ENCODE peak calls at places on chromosomes 1 and 21, in five cellular contexts. B is OCI-LY7; J is neuronal stem cell; T is lung; V is CD4-positive, alpha-beta memory T cell. C is an unnamed sample.

GRCh38 chr1:248926401-248927182 is 20.6 kb downstream of the PGBD2 start:
- DNase-seq in B (no peak), J (no peak), T (no peak), V (no peak), C (no peak)

GRCh38 chr1:187396226-187396625 is 567.5 kb downstream of the PLA2G4A start:
- DNase-seq in B (no peak), J (no peak), T (no peak), V (no peak), C (peak; percentile 55)

GRCh38 chr1:167651161-167651693 is 21.2 kb downstream of the RCSD1 start:
- DNase-seq in B (peak; percentile 41), J (no peak), T (no peak), V (no peak), C (no peak)

GRCh38 chr1:64940026-64940425 is 26.3 kb downstream of the JAK1 start:
- DNase-seq in B (no peak), J (no peak), T (no peak), V (no peak), C (no peak)

GRCh38 chr1:54774820-54775498 is 10.6 kb upstream of the PARS2 start:
- DNase-seq in B (peak; percentile 60), J (peak; percentile 31), T (no peak), V (no peak), C (peak; percentile 32)

GRCh38 chr1:53636621-53637171 is 102.3 kb downstream of the GLIS1 start:
- DNase-seq in B (no peak), J (no peak), T (no peak), V (no peak), C (no peak)

GRCh38 chr1:205542367-205542766 is 37.9 kb downstream of the CDK18 start:
- DNase-seq in B (no peak), J (no peak), T (no peak), V (no peak), C (no peak)

GRCh38 chr1:40344597-40344996 is 27.5 kb upstream of the COL9A2 start:
- DNase-seq in B (peak; percentile 45), J (no peak), T (peak; percentile 37), V (no peak), C (peak; percentile 73)

GRCh38 chr1:167936930-167937708 is at the start of gene MPC2:
- DNase-seq in B (peak; percentile 71), J (peak; percentile 65), T (peak; percentile 71), V (peak; percentile 57), C (peak; percentile 83)

GRCh38 chr1:185375583-185375982 is 58.5 kb upstream of the IVNS1ABP start:
- DNase-seq in B (no peak), J (no peak), T (peak; percentile 53), V (no peak), C (no peak)

GRCh38 chr1:153400244-153400643 is 9.4 kb upstream of the S100A8 start:
- DNase-seq in B (no peak), J (no peak), T (no peak), V (no peak), C (peak; percentile 6)

GRCh38 chr1:216095400-216095799 is 327.8 kb downstream of the USH2A start:
- DNase-seq in B (no peak), J (no peak), T (no peak), V (no peak), C (peak; percentile 8)

GRCh38 chr1:64960731-64961130 is 5.6 kb downstream of the JAK1 start:
- DNase-seq in B (peak; percentile 25), J (no peak), T (no peak), V (no peak), C (no peak)

GRCh38 chr1:6262570-6263420 is 1.9 kb upstream of the GPR153 start:
- DNase-seq in B (no peak), J (no peak), T (peak; percentile 38), V (no peak), C (no peak)

GRCh38 chr21:45267390-45267760 is 20.3 kb downstream of the POFUT2 start:
- DNase-seq in B (no peak), J (no peak), T (no peak), V (no peak), C (no peak)

GRCh38 chr1:11524465-11525150 is 45.7 kb downstream of the DISP3 start:
- DNase-seq in B (no peak), J (no peak), T (no peak), V (no peak), C (no peak)

GRCh38 chr1:54370287-54371003 is 35.7 kb downstream of the SSBP3 start:
- DNase-seq in B (peak; percentile 31), J (no peak), T (no peak), V (no peak), C (no peak)

GRCh38 chr21:15445327-15445726 is 284.5 kb upstream of the USP25 start:
- DNase-seq in B (no peak), J (no peak), T (no peak), V (no peak), C (no peak)

GRCh38 chr1:47231314-47232186 is 475 bp downstream of the TAL1 start:
- DNase-seq in B (no peak), J (no peak), T (no peak), V (no peak), C (peak; percentile 70)

GRCh38 chr1:173113015-173113741 is 62.4 kb upstream of the TNFSF18 start:
- DNase-seq in B (no peak), J (no peak), T (no peak), V (no peak), C (no peak)

GRCh38 chr1:106876384-106876783 is 180.1 kb upstream of the PRMT6 start:
- DNase-seq in B (peak; percentile 32), J (no peak), T (no peak), V (no peak), C (peak; percentile 20)

GRCh38 chr1:205376739-205377138 is 20.0 kb upstream of the KLHDC8A start:
- DNase-seq in B (no peak), J (no peak), T (no peak), V (no peak), C (no peak)

GRCh38 chr1:203349166-203349565 is 1.8 kb downstream of the FMOD start:
- DNase-seq in B (no peak), J (no peak), T (no peak), V (no peak), C (no peak)

GRCh38 chr1:235739124-235739523 is 89.5 kb upstream of the GNG4 start:
- DNase-seq in B (no peak), J (no peak), T (no peak), V (no peak), C (no peak)

GRCh38 chr1:7331926-7332535 is 439.1 kb upstream of the VAMP3 start:
- DNase-seq in B (no peak), J (no peak), T (no peak), V (no peak), C (no peak)

GRCh38 chr1:235495539-235495938 is 8.7 kb downstream of the B3GALNT2 start:
- DNase-seq in B (no peak), J (no peak), T (no peak), V (no peak), C (no peak)

GRCh38 chr1:181789395-181789794 is 272.1 kb downstream of the ZNF648 start:
- DNase-seq in B (no peak), J (no peak), T (no peak), V (no peak), C (no peak)

GRCh38 chr21:44294391-44295162 is 5.3 kb upstream of the PFKL start:
- DNase-seq in B (no peak), J (no peak), T (no peak), V (peak; percentile 15), C (peak; percentile 70)

GRCh38 chr1:180057883-180058396 is 96.7 kb upstream of the QSOX1 start:
- DNase-seq in B (no peak), J (no peak), T (no peak), V (no peak), C (no peak)

GRCh38 chr1:211603713-211604112 is 24.8 kb upstream of the SLC30A1 start:
- DNase-seq in B (no peak), J (no peak), T (no peak), V (no peak), C (no peak)

GRCh38 chr1:221637641-221638041 is 104.2 kb downstream of the DUSP10 start:
- DNase-seq in B (no peak), J (no peak), T (no peak), V (no peak), C (peak; percentile 5)

GRCh38 chr1:74343191-74343590 is 108.0 kb downstream of the TNNI3K start:
- DNase-seq in B (no peak), J (no peak), T (no peak), V (no peak), C (no peak)

GRCh38 chr1:234515411-234515810 is 36.4 kb upstream of the TARBP1 start:
- DNase-seq in B (no peak), J (no peak), T (no peak), V (no peak), C (no peak)

GRCh38 chr1:89126234-89126580 is 293 bp upstream of the GBP2 start:
- DNase-seq in B (no peak), J (no peak), T (no peak), V (no peak), C (no peak)
- H3K27ac ChIP-seq in B (no peak overlapping the region), J (no peak overlapping the region), T (no peak overlapping the region), V (peak overlapping the region; percentile 80), C (peak overlapping the region; percentile 20)

GRCh38 chr1:24773618-24774017 is 28.4 kb downstream of the CLIC4 start:
- DNase-seq in B (no peak), J (no peak), T (no peak), V (no peak), C (no peak)

GRCh38 chr1:24778141-24778540 is 32.9 kb downstream of the CLIC4 start:
- DNase-seq in B (no peak), J (no peak), T (no peak), V (no peak), C (no peak)

GRCh38 chr1:24776821-24777220 is 31.6 kb downstream of the CLIC4 start:
- DNase-seq in B (peak; percentile 19), J (no peak), T (no peak), V (no peak), C (no peak)

GRCh38 chr1:24775901-24776300 is 30.7 kb downstream of the CLIC4 start:
- DNase-seq in B (peak; percentile 42), J (no peak), T (no peak), V (no peak), C (no peak)

DNA sequence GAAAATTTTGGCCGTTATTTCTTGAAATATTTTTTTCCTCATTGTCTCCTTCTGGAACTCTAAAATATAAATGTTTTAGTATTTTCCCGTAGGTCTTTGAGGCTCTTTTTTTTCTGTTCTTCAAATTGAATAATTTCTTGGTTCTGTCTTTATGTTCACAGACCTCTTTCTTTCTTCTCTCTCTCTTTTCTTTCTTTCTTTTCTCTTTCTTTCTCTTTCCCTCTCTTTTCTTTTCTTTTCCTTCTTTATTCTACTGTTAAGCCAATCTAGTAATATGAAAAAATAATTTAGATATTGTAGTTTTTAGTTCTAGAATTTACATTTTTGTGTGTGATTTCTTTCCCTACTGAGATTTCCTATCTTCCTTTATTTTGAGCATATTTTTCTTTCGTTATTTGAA is 30.1 kb downstream of the CLIC4 start:
- DNase-seq in B (no peak), J (no peak), T (no peak), V (no peak), C (no peak)
- H3K4me3 ChIP-seq in B (no peak overlapping the region), J (no peak overlapping the region), T (no peak overlapping the region), V (no peak overlapping the region), C (no peak overlapping the region)

DNA sequence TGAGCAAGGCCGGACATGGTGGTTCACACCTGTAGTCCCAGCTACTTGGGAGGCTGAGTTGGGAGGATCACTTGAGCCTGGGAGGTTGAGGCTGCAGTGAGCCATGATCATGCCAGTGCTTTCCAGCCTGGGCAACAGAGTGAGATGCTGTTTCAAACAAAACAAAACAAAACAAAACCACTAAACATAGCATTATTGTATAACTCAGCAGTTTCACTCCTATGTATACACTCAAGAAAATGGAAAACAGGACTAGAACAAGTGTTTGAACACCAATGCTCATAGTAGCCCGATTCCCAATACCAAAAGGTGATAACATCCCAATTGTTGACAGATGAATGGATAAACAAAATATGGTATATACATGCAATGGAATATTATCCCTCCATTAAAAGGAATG is 1.3 kb upstream of the SPATA21 start:
- DNase-seq in B (no peak), J (no peak), T (no peak), V (no peak), C (no peak)
- H3K27ac ChIP-seq in B (no peak overlapping the region), J (no peak overlapping the region), T (no peak overlapping the region), V (no peak overlapping the region), C (no peak overlapping the region)

GRCh38 chr1:226723640-226724532 is 15.2 kb downstream of the ITPKB start:
- DNase-seq in B (peak; percentile 72), J (peak; percentile 65), T (no peak), V (no peak), C (peak; percentile 62)
- H3K4me3 ChIP-seq in B (peak overlapping the region; percentile 47), J (peak overlapping the region; percentile 25), T (no peak overlapping the region), V (no peak overlapping the region), C (no peak overlapping the region)

C was measured in cardiac muscle cell.